ENCODE peak calls at places on chromosome 20, in five cellular contexts. T is mammary epithelial cell, W is psoas muscle, V is colonic mucosa, G is A673. Z is an unnamed sample. For H3K4me1, the result is how much of the 10 kb centered on the place peaks cover.

GRCh38 chr20:62464990-62465389 is 10.8 kb downstream of the GATA5 start:
- DNase-seq in V (no peak), T (no peak), W (no peak), G (no peak), Z (no peak)

GRCh38 chr20:40980106-40980827 is 48.4 kb upstream of the TOP1 start:
- DNase-seq in G (no peak), W (no peak), V (no peak), T (no peak), Z (peak)

GRCh38 chr20:62739067-62739466 is 30.4 kb downstream of the NTSR1 start:
- DNase-seq in W (no peak), G (no peak), V (no peak), T (no peak), Z (no peak)

GRCh38 chr20:7702141-7702540 is 238.1 kb downstream of the HAO1 start:
- DNase-seq in V (no peak), T (peak), G (no peak), W (no peak), Z (no peak)

GRCh38 chr20:25296094-25297093 is 48.5 kb downstream of the PYGB start:
- DNase-seq in T (no peak), V (no peak), W (no peak), G (peak), Z (no peak)

GRCh38 chr20:50975701-50976330 is 17.2 kb downstream of the MOCS3 start:
- DNase-seq in T (no peak), G (no peak), V (no peak), W (no peak), Z (no peak)

GRCh38 chr20:53735536-53736050 is 142.0 kb upstream of the ZNF217 start:
- DNase-seq in W (no peak), G (no peak), T (peak), V (no peak), Z (peak)

GRCh38 chr20:50110141-50111047 is 2.6 kb downstream of the UBE2V1 start:
- DNase-seq in T (peak), W (no peak), G (no peak), V (peak), Z (peak)

GRCh38 chr20:21103582-21104465 is 2.3 kb downstream of the LINC00237 start:
- DNase-seq in V (no peak), W (no peak), T (no peak), G (no peak), Z (no peak)

GRCh38 chr20:53957421-53958172 is 112.8 kb downstream of the BCAS1 start:
- DNase-seq in T (no peak), G (peak), W (no peak), V (no peak), Z (no peak)

GRCh38 chr20:24452498-24453133 is 16.8 kb upstream of the SYNDIG1 start:
- DNase-seq in V (no peak), G (no peak), W (no peak), T (no peak), Z (no peak)

GRCh38 chr20:3805594-3806264 is 9.6 kb downstream of the CDC25B start:
- DNase-seq in V (no peak), T (peak), G (no peak), W (no peak), Z (peak)

GRCh38 chr20:13220857-13221297 is at the start of gene ISM1:
- DNase-seq in T (peak), G (peak), V (no peak), W (peak), Z (peak)
- H3K4me1 ChIP-seq in T (under half), G (under half), V (under half), W (under half), Z (under half)

DNA sequence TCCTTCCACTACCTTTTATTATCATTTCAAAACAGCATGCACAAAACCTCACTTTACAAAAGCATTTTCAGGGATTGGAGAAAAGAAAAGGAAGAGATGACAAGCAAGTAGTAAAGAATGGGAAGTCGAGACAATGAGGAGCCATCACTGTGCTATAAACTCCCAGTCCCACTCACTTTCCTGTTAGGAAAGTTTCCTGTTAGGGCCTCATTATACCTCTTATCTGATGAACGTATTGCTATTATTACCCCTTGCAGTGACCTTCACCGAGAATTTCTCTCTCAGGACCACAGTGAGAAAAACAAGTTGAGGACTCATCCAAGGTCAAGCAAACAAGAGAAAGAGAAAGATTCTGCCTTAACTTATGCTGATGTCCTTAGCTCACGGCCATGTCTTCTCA is 28.8 kb downstream of the LAMP5 start:
- DNase-seq in G (no peak), V (no peak), W (no peak), T (no peak), Z (no peak)
- H3K4me1 ChIP-seq in G (under half), V (under half), W (under half), T (under half), Z (under half)

GRCh38 chr20:19497064-19497463 is 261.0 kb upstream of the RIN2 start:
- DNase-seq in V (no peak), W (no peak), T (no peak), G (no peak), Z (peak)
- H3K4me1 ChIP-seq in V (under half), W (under half), T (under half), G (under half), Z (under half)

DNA sequence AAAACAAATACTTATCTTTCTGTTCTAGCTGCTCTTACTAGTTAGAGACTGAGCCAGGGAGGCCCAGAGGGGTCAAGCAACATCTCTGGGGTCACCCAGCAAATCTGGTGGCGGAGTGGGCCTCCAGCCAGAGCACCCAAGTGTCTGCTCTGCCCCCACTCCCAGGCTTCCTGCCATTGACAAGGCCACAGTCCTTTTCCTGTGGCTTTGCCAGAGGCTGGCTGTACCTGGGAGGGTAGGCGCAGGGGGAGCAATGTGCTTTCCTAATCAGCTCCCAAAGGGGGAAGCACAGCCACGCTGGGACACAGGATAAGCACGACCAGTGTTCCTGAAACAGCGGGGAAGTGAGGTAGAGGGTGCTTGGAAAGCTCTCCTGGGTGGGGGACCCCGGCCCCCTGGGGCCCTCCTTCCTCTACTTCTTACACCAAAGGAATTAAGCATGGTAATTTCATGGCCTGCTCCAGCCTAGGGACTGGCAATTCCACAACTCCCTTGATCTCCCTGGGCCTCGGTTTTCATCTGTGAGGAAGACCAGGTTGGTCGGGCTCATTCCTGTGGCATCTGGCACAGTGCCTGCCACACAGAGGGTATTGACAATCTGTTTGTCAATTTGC is 7.6 kb downstream of the TCF15 start:
- DNase-seq in W (peak), G (no peak), T (no peak), V (no peak), Z (no peak)
- H3K4me1 ChIP-seq in W (under half), G (under half), T (under half), V (under half), Z (under half)

GRCh38 chr20:36932476-36933426 is 18.8 kb downstream of the SAMHD1 start:
- DNase-seq in V (no peak), G (no peak), T (no peak), W (no peak), Z (peak)
- H3K4me1 ChIP-seq in V (under half), G (under half), T (under half), W (under half), Z (half or more)

GRCh38 chr20:32356935-32357868 is 929 bp upstream of the ASXL1 start:
- DNase-seq in W (no peak), T (no peak), V (peak), G (no peak), Z (peak)
- H3K4me1 ChIP-seq in W (under half), T (under half), V (under half), G (under half), Z (half or more)

DNA sequence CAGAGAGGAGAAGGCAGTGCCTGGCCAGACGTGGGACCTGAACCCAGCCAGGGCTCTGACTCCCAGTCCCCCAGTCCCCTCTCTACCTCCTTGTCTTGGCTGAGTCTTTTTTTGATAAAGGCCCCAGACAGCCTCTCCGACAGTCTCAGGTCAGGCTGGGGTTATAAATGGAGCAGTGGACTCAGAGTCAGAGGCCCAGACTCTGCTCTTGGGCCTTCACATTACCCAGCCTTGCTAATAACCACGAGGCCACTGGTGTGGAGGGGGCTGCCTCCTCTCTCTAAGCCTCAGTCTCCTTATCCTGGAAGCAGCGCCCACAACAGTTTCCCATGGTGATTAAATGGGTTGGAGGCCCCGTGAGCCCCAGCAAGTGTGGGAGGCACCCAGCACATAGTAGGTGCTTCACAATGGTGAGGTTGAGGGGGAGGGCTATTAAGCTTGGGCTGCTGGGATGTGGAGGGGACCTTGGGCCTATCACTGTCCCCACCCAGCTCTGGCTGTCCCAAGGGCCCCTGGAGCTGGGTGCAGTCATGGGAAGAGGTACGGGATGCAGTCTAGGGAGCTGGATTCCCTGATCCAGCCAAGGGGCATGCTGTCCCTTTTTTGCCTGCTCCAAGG is 35.7 kb downstream of the TGM2 start:
- DNase-seq in T (no peak), V (no peak), G (no peak), W (no peak), Z (no peak)
- H3K4me1 ChIP-seq in T (under half), V (under half), G (under half), W (under half), Z (under half)